ENCODE peak calls at places on chromosome 1, in five cellular contexts. Z is esophagus muscularis mucosa; H is stimulated activated CD8-positive, alpha-beta memory T cell treated with anti-CD3 and anti-CD28 coated beads, Interleukin-4, amount 100 ng/mL, for 1 hour; S is AG04449; W is activated effector memory CD4-positive, alpha-beta T cell treated with Interleukin-2 at 50 U/mL for 16 hours. Q is an unnamed sample.

GRCh38 chr1:220528049-220528678 is at the start of gene MARK1:
- DNase-seq in H (no peak), W (no peak), Z (no peak), S (no peak), Q (no peak)

GRCh38 chr1:156726549-156727226 is 1.6 kb upstream of the METTL25B start:
- DNase-seq in Z (no peak), S (no peak), W (no peak), H (no peak), Q (no peak)

GRCh38 chr1:54263601-54264226 is 63.7 kb downstream of the MRPL37 start:
- DNase-seq in H (no peak), Z (no peak), W (no peak), S (no peak), Q (no peak)

GRCh38 chr1:222928212-222928611 is 113.4 kb downstream of the DISP1 start:
- DNase-seq in Z (no peak), H (no peak), W (no peak), S (no peak), Q (no peak)

GRCh38 chr1:77589231-77589630 is 93.2 kb downstream of the ZZZ3 start:
- DNase-seq in S (no peak), W (no peak), Z (no peak), H (no peak), Q (no peak)

GRCh38 chr1:23558140-23558871 is 995 bp downstream of the ID3 start:
- DNase-seq in H (no peak), Z (no peak), S (no peak), W (peak), Q (no peak)

GRCh38 chr1:209398330-209398991 is 185.1 kb upstream of the CAMK1G start:
- DNase-seq in H (no peak), Z (no peak), W (no peak), S (peak), Q (no peak)

GRCh38 chr1:46401964-46402626 is 8.0 kb downstream of the FAAH start:
- DNase-seq in H (no peak), W (no peak), Z (no peak), S (peak), Q (no peak)

GRCh38 chr1:187027259-187027658 is 198.5 kb downstream of the PLA2G4A start:
- DNase-seq in H (no peak), W (no peak), Z (no peak), S (no peak), Q (no peak)

GRCh38 chr1:166905930-166906329 is 29.9 kb upstream of the TADA1 start:
- DNase-seq in S (peak), H (no peak), Z (no peak), W (no peak), Q (no peak)

GRCh38 chr1:15153184-15153841 is at the start of gene TMEM51:
- DNase-seq in W (no peak), S (no peak), Z (no peak), H (no peak), Q (no peak)

GRCh38 chr1:34715139-34715538 is 39.7 kb upstream of the GJB5 start:
- DNase-seq in W (no peak), H (no peak), Z (no peak), S (no peak), Q (no peak)

Q was measured in activated CD4-positive, CD25-positive, alpha-beta regulatory T cell treated with anti-CD3 and anti-CD28 coated beads, Interleukin-2, amount 50 U/mL, for 16 hours.